ENCODE peak calls at places on chromosomes 1 and 21, in four cellular contexts. E, K, D and S are unnamed samples.

GRCh38 chr1:184189361-184189760 is 137.8 kb downstream of the TSEN15 start:
- DNase-seq in D (peak), K (no peak), E (no peak), S (no peak)

GRCh38 chr1:170743083-170743482 is 79.2 kb downstream of the PRRX1 start:
- DNase-seq in D (no peak), E (no peak), K (no peak), S (no peak)

GRCh38 chr1:68470388-68470970 is 20.7 kb upstream of the RPE65 start:
- DNase-seq in D (no peak), K (no peak), E (no peak), S (no peak)

GRCh38 chr21:25373126-25374082 is 233.9 kb downstream of the MRPL39 start:
- DNase-seq in K (no peak), D (no peak), E (no peak), S (peak)

GRCh38 chr1:69492286-69492685 is 75.4 kb upstream of the LRRC7 start:
- DNase-seq in K (no peak), E (no peak), D (no peak), S (no peak)

GRCh38 chr1:227942716-227943261 is 4.9 kb downstream of the WNT9A start:
- DNase-seq in K (no peak), D (no peak), E (peak), S (no peak)

GRCh38 chr1:174225499-174226204 is 66.3 kb downstream of the RABGAP1L start:
- DNase-seq in E (no peak), K (no peak), D (no peak), S (no peak)

GRCh38 chr1:196400478-196401453 is 207.5 kb downstream of the KCNT2 start:
- DNase-seq in K (no peak), D (no peak), E (peak), S (peak)

GRCh38 chr1:106746448-106747085 is 309.9 kb upstream of the PRMT6 start:
- DNase-seq in E (no peak), K (no peak), D (no peak), S (no peak)

GRCh38 chr21:32226444-32226843 is 52.4 kb downstream of the MIS18A start:
- DNase-seq in K (no peak), E (no peak), D (no peak), S (no peak)

GRCh38 chr1:116666747-116667576 is 571 bp downstream of the IGSF3 start:
- DNase-seq in K (no peak), E (no peak), D (no peak), S (peak)

GRCh38 chr1:23126801-23127200 is 41.9 kb downstream of the LUZP1 start:
- DNase-seq in K (no peak), D (no peak), E (no peak), S (no peak)